ENCODE peak calls at places on chromosome 1, in four cellular contexts. L is tibial nerve, K is psoas muscle, U is uterus. G is an unnamed sample.

GRCh38 chr1:202038688-202039346 is 28.4 kb downstream of the ELF3 start:
- DNase-seq in U (no peak), K (no peak), L (no peak), G (no peak)

GRCh38 chr1:156926175-156926574 is 5.7 kb downstream of the LRRC71 start:
- DNase-seq in U (no peak), L (peak; percentile 31), K (peak; percentile 68), G (no peak)

GRCh38 chr1:74771913-74772515 is 39.1 kb downstream of the TYW3 start:
- DNase-seq in L (peak; percentile 61), U (no peak), K (no peak), G (peak; percentile 31)

GRCh38 chr1:169949139-169949538 is 55.4 kb upstream of the SCYL3 start:
- DNase-seq in K (no peak), U (no peak), L (no peak), G (no peak)

GRCh38 chr1:84247425-84248220 is 53.9 kb upstream of the SAMD13 start:
- DNase-seq in K (no peak), U (no peak), L (no peak), G (no peak)

GRCh38 chr1:233518344-233518743 is 95.6 kb upstream of the KCNK1 start:
- DNase-seq in L (no peak), K (no peak), U (no peak), G (no peak)

GRCh38 chr1:15616704-15617172 is 520 bp upstream of the DDI2 start:
- DNase-seq in L (no peak), U (peak; percentile 47), K (no peak), G (no peak)

GRCh38 chr1:92989936-92990582 is 28.8 kb upstream of the DIPK1A start:
- DNase-seq in U (no peak), K (no peak), L (no peak), G (no peak)

GRCh38 chr1:218785928-218786327 is 387.8 kb upstream of the LYPLAL1 start:
- DNase-seq in U (peak; percentile 44), L (peak; percentile 81), K (peak; percentile 51), G (no peak)

GRCh38 chr1:975896-976683 is 5.8 kb downstream of the PERM1 start:
- DNase-seq in U (peak; percentile 70), L (no peak), K (peak; percentile 75), G (peak; percentile 64)

GRCh38 chr1:94527447-94528031 is 14.0 kb downstream of the F3 start:
- DNase-seq in K (no peak), U (no peak), L (no peak), G (no peak)

GRCh38 chr1:52691856-52692255 is 6.3 kb downstream of the COA7 start:
- DNase-seq in K (no peak), U (no peak), L (no peak), G (no peak)

GRCh38 chr1:22702671-22703070 is 8.0 kb upstream of the EPHB2 start:
- DNase-seq in K (no peak), L (no peak), U (no peak), G (no peak)

GRCh38 chr1:205172729-205173366 is 38.7 kb downstream of the DSTYK start:
- DNase-seq in K (no peak), U (no peak), L (no peak), G (no peak)

GRCh38 chr1:59738152-59738551 is 76.6 kb upstream of the HOOK1 start:
- DNase-seq in K (no peak), U (no peak), L (no peak), G (no peak)

GRCh38 chr1:237932806-237933205 is 42.1 kb upstream of the ZP4 start:
- DNase-seq in U (no peak), L (no peak), K (no peak), G (no peak)

GRCh38 chr1:32925360-32926142 is 24.4 kb upstream of the TMEM54 start:
- DNase-seq in K (no peak), U (no peak), L (no peak), G (no peak)

GRCh38 chr1:6001992-6002576 is 9.9 kb upstream of the NPHP4 start:
- DNase-seq in K (peak; percentile 64), L (no peak), U (no peak), G (no peak)

GRCh38 chr1:29653886-29654450 is 417.6 kb downstream of the PTPRU start:
- DNase-seq in K (no peak), L (no peak), U (no peak), G (no peak)

GRCh38 chr1:162093095-162093494 is 23.6 kb downstream of the NOS1AP start:
- DNase-seq in L (no peak), K (no peak), U (no peak), G (no peak)

GRCh38 chr1:92739669-92740524 is 45.0 kb downstream of the EVI5 start:
- DNase-seq in U (no peak), L (no peak), K (no peak), G (no peak)

GRCh38 chr1:52727114-52727586 is 897 bp downstream of the ZYG11B start:
- DNase-seq in L (no peak), U (no peak), K (no peak), G (peak; percentile 4)

GRCh38 chr1:88655685-88656299 is 28.3 kb upstream of the PKN2 start:
- DNase-seq in L (no peak), U (no peak), K (no peak), G (peak; percentile 32)

GRCh38 chr1:201016211-201016651 is 7.3 kb downstream of the KIF21B start:
- DNase-seq in K (no peak), L (no peak), U (no peak), G (no peak)

GRCh38 chr1:40389871-40390560 is 16.5 kb downstream of the SMAP2 start:
- DNase-seq in L (peak; percentile 71), U (no peak), K (no peak), G (peak; percentile 46)

GRCh38 chr1:231240531-231240882 is 505 bp upstream of the GNPAT start:
- DNase-seq in U (no peak), K (no peak), L (peak; percentile 15), G (no peak)

GRCh38 chr1:28855969-28856368 is 44.0 kb downstream of the OPRD1 start:
- DNase-seq in K (no peak), L (no peak), U (no peak), G (no peak)

GRCh38 chr1:40799351-40799867 is 15.8 kb downstream of the KCNQ4 start:
- DNase-seq in L (no peak), K (peak; percentile 68), U (peak; percentile 67), G (no peak)

GRCh38 chr1:14340244-14340800 is 258.2 kb upstream of the KAZN start:
- DNase-seq in U (no peak), L (no peak), K (no peak), G (no peak)

GRCh38 chr1:43598622-43599021 is 51.3 kb upstream of the KDM4A start:
- DNase-seq in U (no peak), L (no peak), K (no peak), G (no peak)

GRCh38 chr1:226466301-226466700 is 58.4 kb upstream of the PARP1 start:
- DNase-seq in L (no peak), K (no peak), U (no peak), G (no peak)

GRCh38 chr1:234505774-234506114 is 26.8 kb upstream of the TARBP1 start:
- DNase-seq in L (no peak), K (no peak), U (no peak), G (no peak)

GRCh38 chr1:29688477-29689365 is 452.4 kb downstream of the PTPRU start:
- DNase-seq in K (peak; percentile 26), L (no peak), U (no peak), G (no peak)

DNA sequence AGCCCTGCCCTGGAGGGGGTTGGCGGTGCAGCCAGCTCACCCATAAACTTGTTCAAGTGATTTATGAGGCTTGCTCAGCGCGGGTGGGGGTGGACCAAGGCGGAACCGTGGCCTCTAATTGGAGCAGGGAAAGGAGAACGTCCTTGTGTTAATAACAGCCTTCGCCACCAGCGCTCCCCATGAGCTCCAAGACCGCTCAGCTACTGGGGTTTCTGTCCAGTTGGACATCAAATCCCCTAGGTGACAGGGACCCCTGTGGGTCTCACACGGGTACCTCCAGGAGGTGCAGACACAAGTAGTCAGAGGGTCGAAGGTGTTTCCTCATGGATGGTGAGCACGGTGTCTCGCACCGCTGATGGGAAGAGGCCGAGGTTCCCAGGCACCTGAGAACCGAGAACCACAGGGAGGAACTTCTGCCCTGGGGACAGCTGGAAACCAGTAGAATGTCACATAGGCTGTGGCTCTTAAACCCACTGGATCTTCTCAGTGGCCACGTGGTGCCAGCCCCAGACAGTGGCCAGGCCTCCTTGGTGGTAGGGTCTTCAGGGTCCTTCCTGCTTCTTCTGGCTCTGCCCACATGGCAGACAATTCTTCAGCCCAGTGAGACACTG is 3.7 kb upstream of the ACTRT2 start:
- DNase-seq in L (no peak), K (no peak), U (peak; percentile 9), G (no peak)
- H3K9me3 ChIP-seq in L (no peaks in the 10 kb centered on the region), K (no peaks in the 10 kb centered on the region), U (no peaks in the 10 kb centered on the region), G (no peaks in the 10 kb centered on the region)

GRCh38 chr1:209756608-209757445 is 974 bp downstream of the TRAF3IP3 start:
- DNase-seq in K (no peak), L (no peak), U (no peak), G (peak; percentile 49)
- H3K4me1 ChIP-seq in K (no peaks in the 10 kb centered on the region), L (no peaks in the 10 kb centered on the region), U (no peaks in the 10 kb centered on the region), G (peaks cover 82% of the 10 kb centered on the region)

DNA sequence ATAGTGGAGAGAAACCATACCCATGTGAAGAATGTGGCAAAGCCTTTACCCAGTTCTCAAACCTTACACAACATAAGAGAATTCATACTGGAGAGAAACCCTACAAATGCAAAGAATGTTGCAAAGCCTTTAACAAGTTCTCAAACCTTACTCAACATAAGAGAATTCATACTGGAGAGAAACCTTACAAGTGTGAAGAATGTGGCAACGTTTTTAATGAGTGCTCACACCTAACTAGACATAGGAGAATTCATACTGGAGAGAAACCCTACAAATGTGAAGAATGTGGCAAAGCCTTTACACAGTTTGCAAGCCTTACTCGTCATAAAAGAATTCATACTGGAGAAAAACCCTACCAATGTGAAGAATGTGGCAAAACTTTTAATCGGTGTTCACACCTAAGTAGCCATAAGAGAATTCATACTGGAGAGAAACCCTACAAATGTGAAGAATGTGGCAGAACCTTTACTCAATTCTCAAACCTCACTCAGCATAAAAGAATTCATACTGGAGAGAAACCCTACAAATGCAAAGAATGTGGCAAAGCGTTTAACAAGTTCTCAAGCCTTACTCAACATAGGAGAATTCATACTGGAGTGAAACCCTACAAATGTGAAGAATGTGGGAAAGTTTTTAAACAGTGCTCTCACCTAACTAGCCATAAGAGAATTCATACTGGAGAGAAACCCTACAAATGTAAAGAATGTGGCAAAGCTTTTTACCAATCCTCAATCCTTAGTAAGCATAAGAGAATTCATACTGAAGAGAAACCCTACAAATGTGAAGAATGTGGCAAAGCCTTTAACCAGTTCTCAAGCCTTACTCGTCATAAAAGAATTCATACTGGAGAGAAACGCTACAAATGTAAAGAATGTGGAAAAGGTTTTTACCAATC is 80.0 kb downstream of the JMJD4 start:
- DNase-seq in K (no peak), L (no peak), U (no peak), G (no peak)
- H3K9me3 ChIP-seq in K (peaks cover 97% of the 10 kb centered on the region), L (peaks cover 100% of the 10 kb centered on the region), U (peaks cover 94% of the 10 kb centered on the region), G (peaks cover 21% of the 10 kb centered on the region)

GRCh38 chr1:50420689-50421365 is 2.4 kb downstream of the DMRTA2 start:
- DNase-seq in L (no peak), K (no peak), U (no peak), G (no peak)
- H3K4me1 ChIP-seq in L (no peaks in the 10 kb centered on the region), K (peaks cover 22% of the 10 kb centered on the region), U (no peaks in the 10 kb centered on the region), G (peaks cover 28% of the 10 kb centered on the region)

DNA sequence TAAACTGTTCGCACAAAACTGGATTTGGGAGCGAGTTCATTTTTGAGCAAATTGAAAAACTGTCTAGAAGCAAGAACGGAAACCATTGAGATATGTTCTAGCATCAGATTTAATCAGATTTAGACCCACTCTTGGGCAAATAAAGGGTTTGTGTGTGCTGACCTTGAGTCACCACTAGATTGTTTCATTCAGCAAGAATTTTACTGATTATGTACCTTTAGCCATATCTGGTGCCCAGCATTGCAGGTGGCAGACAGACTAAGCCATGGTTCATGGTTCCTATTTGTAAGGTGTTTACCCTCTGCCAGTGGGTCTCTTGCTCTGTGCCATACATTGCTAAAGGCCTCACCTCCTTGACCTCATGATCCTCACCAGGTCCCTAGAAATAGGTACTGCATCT is 1.4 kb downstream of the NUDC start:
- DNase-seq in K (no peak), L (no peak), U (no peak), G (no peak)
- H3K9me3 ChIP-seq in K (no peaks in the 10 kb centered on the region), L (no peaks in the 10 kb centered on the region), U (no peaks in the 10 kb centered on the region), G (no peaks in the 10 kb centered on the region)

G was measured in CD4-positive, alpha-beta memory T cell.